ENCODE peak calls at places on chromosome 2, in ten cellular contexts. E is NCI-H2029; B is adrenal gland; N is activated CD8-positive, alpha-beta memory T cell treated with anti-CD3 and anti-CD28 coated beads for 4 hours; J is heart right ventricle; A is stimulated activated CD8-positive, alpha-beta memory T cell treated with anti-CD3 and anti-CD28 coated beads, Interleukin-15, amount 100 ng/mL, for 1 hour; S is CD4-positive, CD25-positive, alpha-beta regulatory T cell; X is stimulated activated CD4-positive, alpha-beta T cell treated with anti-CD3 and anti-CD28 coated beads, Interleukin-12 subunit alpha, Interleukin-12 subunit beta, amount 100 ng/mL, for 24 hours; U is fibroblast of lung; D is tibial nerve. F is an unnamed sample.

GRCh38 chr2:28818053-28818452 is 7.4 kb downstream of the SPDYA start:
- DNase-seq in U (no peak), E (no peak), A (no peak), X (no peak), D (no peak), S (peak; percentile 22), J (no peak), N (no peak), B (no peak), F (no peak)

GRCh38 chr2:54941248-54941984 is 108.8 kb downstream of the RTN4 start:
- DNase-seq in X (no peak), E (no peak), J (no peak), U (no peak), A (no peak), S (no peak), N (no peak), D (no peak), B (no peak), F (no peak)

GRCh38 chr2:176146101-176146500 is 5.2 kb upstream of the HOXD4 start:
- DNase-seq in D (no peak), A (no peak), E (no peak), B (no peak), U (no peak), J (no peak), N (no peak), S (no peak), X (no peak), F (no peak)

GRCh38 chr2:70558195-70558808 is 4.7 kb upstream of the TGFA start:
- DNase-seq in J (no peak), N (no peak), X (no peak), D (no peak), E (no peak), A (no peak), S (no peak), B (no peak), U (no peak), F (no peak)

GRCh38 chr2:126771094-126771493 is 115.1 kb downstream of the GYPC start:
- DNase-seq in B (no peak), E (no peak), N (no peak), S (no peak), D (no peak), A (no peak), J (no peak), X (no peak), U (no peak), F (no peak)

GRCh38 chr2:51705418-51705817 is 673.5 kb upstream of the NRXN1 start:
- DNase-seq in J (no peak), X (no peak), D (no peak), S (no peak), B (no peak), U (no peak), A (no peak), N (no peak), E (no peak), F (no peak)

GRCh38 chr2:234686088-234686890 is 189.4 kb upstream of the ARL4C start:
- DNase-seq in U (no peak), S (no peak), D (no peak), X (no peak), J (no peak), A (no peak), B (no peak), E (no peak), N (no peak), F (no peak)

GRCh38 chr2:38793511-38793910 is 15.5 kb downstream of the GEMIN6 start:
- DNase-seq in S (no peak), U (no peak), J (no peak), A (no peak), X (no peak), B (no peak), N (no peak), E (no peak), D (no peak), F (no peak)

GRCh38 chr2:60819155-60819862 is 62.1 kb upstream of the REL start:
- DNase-seq in N (peak; percentile 76), B (no peak), X (peak; percentile 71), J (no peak), E (no peak), A (peak; percentile 70), U (no peak), D (no peak), S (peak; percentile 91), F (no peak)

GRCh38 chr2:240293126-240293864 is 142.2 kb upstream of the GPC1 start:
- DNase-seq in N (no peak), B (no peak), X (no peak), U (peak; percentile 12), J (no peak), D (no peak), S (no peak), A (no peak), E (no peak), F (no peak)

GRCh38 chr2:186894478-186894877 is 45.5 kb upstream of the ZSWIM2 start:
- DNase-seq in A (no peak), D (no peak), X (no peak), U (no peak), J (no peak), E (no peak), N (no peak), B (no peak), S (no peak), F (no peak)

GRCh38 chr2:172513935-172514586 is 41.8 kb upstream of the PDK1 start:
- DNase-seq in B (peak; percentile 22), E (no peak), A (no peak), S (no peak), D (no peak), N (no peak), U (no peak), J (no peak), X (no peak), F (no peak)

GRCh38 chr2:161122772-161123530 is 37.3 kb upstream of the TANK start:
- DNase-seq in X (no peak), D (no peak), B (peak; percentile 75), E (no peak), S (peak; percentile 68), U (peak; percentile 92), N (no peak), J (no peak), A (no peak), F (no peak)

GRCh38 chr2:41922177-41922576 is 125.6 kb upstream of the PKDCC start:
- DNase-seq in U (no peak), J (no peak), D (no peak), A (no peak), E (no peak), B (no peak), X (no peak), S (no peak), N (no peak), F (no peak)

GRCh38 chr2:218852911-218853667 is 6.5 kb upstream of the WNT6 start:
- DNase-seq in D (peak; percentile 60), X (peak; percentile 61), U (peak; percentile 62), A (peak; percentile 63), J (no peak), N (peak; percentile 33), B (peak; percentile 33), E (peak; percentile 21), S (peak; percentile 63), F (peak; percentile 13)

GRCh38 chr2:162074937-162075688 is 1.1 kb upstream of the DPP4 start:
- DNase-seq in U (no peak), N (no peak), J (no peak), A (no peak), D (no peak), B (no peak), S (no peak), E (no peak), X (no peak), F (no peak)

GRCh38 chr2:109322111-109322510 is 193.1 kb downstream of the SH3RF3 start:
- DNase-seq in D (peak; percentile 86), X (no peak), S (no peak), J (peak; percentile 80), A (no peak), E (no peak), N (no peak), B (peak; percentile 90), U (peak; percentile 99), F (no peak)

GRCh38 chr2:229738024-229738625 is 23.8 kb upstream of the DNER start:
- DNase-seq in S (no peak), D (no peak), J (no peak), A (no peak), E (no peak), N (no peak), X (no peak), B (no peak), U (no peak), F (no peak)

GRCh38 chr2:138787053-138787666 is 7.0 kb upstream of the NXPH2 start:
- DNase-seq in J (no peak), N (no peak), E (peak; percentile 21), U (peak; percentile 59), B (no peak), X (no peak), A (no peak), S (peak; percentile 16), D (no peak), F (no peak)

GRCh38 chr2:157788201-157788600 is 87.9 kb downstream of the ACVR1 start:
- DNase-seq in N (no peak), D (no peak), B (no peak), A (no peak), J (no peak), S (no peak), X (no peak), U (no peak), E (no peak), F (no peak)

GRCh38 chr2:119749405-119750066 is 10.2 kb upstream of the PTPN4 start:
- DNase-seq in D (no peak), N (no peak), J (no peak), S (no peak), U (peak; percentile 48), A (no peak), E (no peak), B (no peak), X (no peak), F (no peak)

GRCh38 chr2:25078171-25079049 is 36.5 kb downstream of the EFR3B start:
- DNase-seq in N (no peak), X (no peak), A (no peak), J (no peak), S (no peak), D (no peak), U (peak; percentile 28), E (peak; percentile 91), B (no peak), F (peak; percentile 47)

GRCh38 chr2:172896541-172897144 is 161.0 kb downstream of the RAPGEF4 start:
- DNase-seq in X (no peak), B (no peak), A (no peak), N (no peak), S (no peak), E (no peak), J (no peak), U (no peak), D (no peak), F (no peak)

F was measured in NCI-H1092.